ENCODE peak calls at places on chromosome 9, in six cellular contexts. D is CD8-positive, alpha-beta memory T cell; P is T-helper 2 cell; Q is uterus; Y is Peyer's patch; I is skeletal muscle cell. M is an unnamed sample.

GRCh38 chr9:37157978-37158377 is 37.6 kb downstream of the ZCCHC7 start:
- DNase-seq in D (no peak), P (no peak), Q (no peak), Y (no peak), I (no peak), M (no peak)

GRCh38 chr9:4235951-4236804 is 63.7 kb downstream of the GLIS3 start:
- DNase-seq in D (no peak), P (no peak), Q (no peak), Y (no peak), I (no peak), M (peak; percentile 68)

GRCh38 chr9:127004946-127005769 is 90.6 kb downstream of the RALGPS1 start:
- DNase-seq in D (peak; percentile 76), P (peak; percentile 47), Q (no peak), Y (no peak), I (peak; percentile 34), M (no peak)

GRCh38 chr9:37650873-37651768 is at the start of gene FRMPD1:
- DNase-seq in D (peak; percentile 44), P (peak; percentile 39), Q (peak; percentile 48), Y (peak; percentile 81), I (no peak), M (peak; percentile 44)

GRCh38 chr9:111945216-111945615 is 48.6 kb downstream of the UGCG start:
- DNase-seq in D (no peak), P (no peak), Q (no peak), Y (no peak), I (no peak), M (peak; percentile 79)

GRCh38 chr9:97848582-97849237 is 4.3 kb upstream of the FOXE1 start:
- DNase-seq in D (no peak), P (no peak), Q (no peak), Y (no peak), I (no peak), M (peak; percentile 38)

GRCh38 chr9:72390896-72391295 is 25.9 kb upstream of the ZFAND5 start:
- DNase-seq in D (no peak), P (no peak), Q (no peak), Y (no peak), I (no peak), M (no peak)

GRCh38 chr9:79985276-79985675 is 413.5 kb downstream of the TLE4 start:
- DNase-seq in D (no peak), P (no peak), Q (no peak), Y (no peak), I (no peak), M (no peak)

GRCh38 chr9:87455407-87455806 is 42.3 kb upstream of the DAPK1 start:
- DNase-seq in D (no peak), P (no peak), Q (no peak), Y (no peak), I (no peak), M (no peak)

GRCh38 chr9:127444283-127444920 is 6.8 kb downstream of the RPL12 start:
- DNase-seq in D (no peak), P (no peak), Q (no peak), Y (no peak), I (no peak), M (peak; percentile 25)